ENCODE peak calls at places on chromosomes 6 and 20, in ten cellular contexts. One of them, this sample, is unnamed.

GRCh38 chr6:22906091-22906549 is 336.8 kb downstream of the HDGFL1 start:
- DNase-seq in choroid plexus epithelial cell: peak
- DNase-seq in prostate gland: no peak
- DNase-seq in small intestine: peak
- DNase-seq in lower leg skin: no peak
- DNase-seq in CD8-positive, alpha-beta memory T cell: no peak
- DNase-seq in CD4-positive, alpha-beta memory T cell: no peak
- DNase-seq in fibroblast of mammary gland: peak
- DNase-seq in AG10803: peak
- DNase-seq in A549: peak
- DNase-seq in this sample: no peak

GRCh38 chr6:126696921-126697693 is 357.2 kb downstream of the CENPW start:
- DNase-seq in choroid plexus epithelial cell: peak
- DNase-seq in prostate gland: no peak
- DNase-seq in small intestine: no peak
- DNase-seq in lower leg skin: no peak
- DNase-seq in CD8-positive, alpha-beta memory T cell: no peak
- DNase-seq in CD4-positive, alpha-beta memory T cell: no peak
- DNase-seq in fibroblast of mammary gland: no peak
- DNase-seq in AG10803: peak
- DNase-seq in A549: no peak
- DNase-seq in this sample: no peak

GRCh38 chr20:58192567-58192966 is 35.9 kb downstream of the ANKRD60 start:
- DNase-seq in choroid plexus epithelial cell: no peak
- DNase-seq in prostate gland: no peak
- DNase-seq in small intestine: no peak
- DNase-seq in lower leg skin: no peak
- DNase-seq in CD8-positive, alpha-beta memory T cell: peak
- DNase-seq in CD4-positive, alpha-beta memory T cell: peak
- DNase-seq in fibroblast of mammary gland: no peak
- DNase-seq in AG10803: no peak
- DNase-seq in A549: no peak
- DNase-seq in this sample: no peak

GRCh38 chr6:87198496-87198895 is 43.1 kb downstream of the ZNF292 start:
- DNase-seq in choroid plexus epithelial cell: peak
- DNase-seq in prostate gland: no peak
- DNase-seq in small intestine: no peak
- DNase-seq in lower leg skin: no peak
- DNase-seq in CD8-positive, alpha-beta memory T cell: no peak
- DNase-seq in CD4-positive, alpha-beta memory T cell: no peak
- DNase-seq in fibroblast of mammary gland: peak
- DNase-seq in AG10803: no peak
- DNase-seq in A549: peak
- DNase-seq in this sample: no peak

GRCh38 chr20:52103911-52104545 is 87.6 kb downstream of the ZFP64 start:
- DNase-seq in choroid plexus epithelial cell: peak
- DNase-seq in prostate gland: no peak
- DNase-seq in small intestine: no peak
- DNase-seq in lower leg skin: no peak
- DNase-seq in CD8-positive, alpha-beta memory T cell: no peak
- DNase-seq in CD4-positive, alpha-beta memory T cell: no peak
- DNase-seq in fibroblast of mammary gland: peak
- DNase-seq in AG10803: no peak
- DNase-seq in A549: no peak
- DNase-seq in this sample: no peak

GRCh38 chr20:63116412-63117106 is 99.4 kb downstream of the YTHDF1 start:
- DNase-seq in choroid plexus epithelial cell: peak
- DNase-seq in prostate gland: no peak
- DNase-seq in small intestine: no peak
- DNase-seq in lower leg skin: no peak
- DNase-seq in CD8-positive, alpha-beta memory T cell: no peak
- DNase-seq in CD4-positive, alpha-beta memory T cell: no peak
- DNase-seq in fibroblast of mammary gland: no peak
- DNase-seq in AG10803: no peak
- DNase-seq in A549: no peak
- DNase-seq in this sample: no peak

GRCh38 chr6:55636406-55637102 is 57.6 kb upstream of the HMGCLL1 start:
- DNase-seq in choroid plexus epithelial cell: peak
- DNase-seq in prostate gland: no peak
- DNase-seq in small intestine: no peak
- DNase-seq in lower leg skin: no peak
- DNase-seq in CD8-positive, alpha-beta memory T cell: no peak
- DNase-seq in CD4-positive, alpha-beta memory T cell: no peak
- DNase-seq in fibroblast of mammary gland: peak
- DNase-seq in AG10803: no peak
- DNase-seq in A549: peak
- DNase-seq in this sample: no peak

GRCh38 chr6:132611616-132612015 is 12.5 kb downstream of the TAAR2 start:
- DNase-seq in choroid plexus epithelial cell: no peak
- DNase-seq in prostate gland: no peak
- DNase-seq in small intestine: no peak
- DNase-seq in lower leg skin: no peak
- DNase-seq in CD8-positive, alpha-beta memory T cell: no peak
- DNase-seq in CD4-positive, alpha-beta memory T cell: no peak
- DNase-seq in fibroblast of mammary gland: no peak
- DNase-seq in AG10803: no peak
- DNase-seq in A549: no peak
- DNase-seq in this sample: no peak

GRCh38 chr6:71373943-71374342 is 85.3 kb downstream of the OGFRL1 start:
- DNase-seq in choroid plexus epithelial cell: no peak
- DNase-seq in prostate gland: no peak
- DNase-seq in small intestine: no peak
- DNase-seq in lower leg skin: no peak
- DNase-seq in CD8-positive, alpha-beta memory T cell: no peak
- DNase-seq in CD4-positive, alpha-beta memory T cell: no peak
- DNase-seq in fibroblast of mammary gland: no peak
- DNase-seq in AG10803: peak
- DNase-seq in A549: no peak
- DNase-seq in this sample: no peak

DNA sequence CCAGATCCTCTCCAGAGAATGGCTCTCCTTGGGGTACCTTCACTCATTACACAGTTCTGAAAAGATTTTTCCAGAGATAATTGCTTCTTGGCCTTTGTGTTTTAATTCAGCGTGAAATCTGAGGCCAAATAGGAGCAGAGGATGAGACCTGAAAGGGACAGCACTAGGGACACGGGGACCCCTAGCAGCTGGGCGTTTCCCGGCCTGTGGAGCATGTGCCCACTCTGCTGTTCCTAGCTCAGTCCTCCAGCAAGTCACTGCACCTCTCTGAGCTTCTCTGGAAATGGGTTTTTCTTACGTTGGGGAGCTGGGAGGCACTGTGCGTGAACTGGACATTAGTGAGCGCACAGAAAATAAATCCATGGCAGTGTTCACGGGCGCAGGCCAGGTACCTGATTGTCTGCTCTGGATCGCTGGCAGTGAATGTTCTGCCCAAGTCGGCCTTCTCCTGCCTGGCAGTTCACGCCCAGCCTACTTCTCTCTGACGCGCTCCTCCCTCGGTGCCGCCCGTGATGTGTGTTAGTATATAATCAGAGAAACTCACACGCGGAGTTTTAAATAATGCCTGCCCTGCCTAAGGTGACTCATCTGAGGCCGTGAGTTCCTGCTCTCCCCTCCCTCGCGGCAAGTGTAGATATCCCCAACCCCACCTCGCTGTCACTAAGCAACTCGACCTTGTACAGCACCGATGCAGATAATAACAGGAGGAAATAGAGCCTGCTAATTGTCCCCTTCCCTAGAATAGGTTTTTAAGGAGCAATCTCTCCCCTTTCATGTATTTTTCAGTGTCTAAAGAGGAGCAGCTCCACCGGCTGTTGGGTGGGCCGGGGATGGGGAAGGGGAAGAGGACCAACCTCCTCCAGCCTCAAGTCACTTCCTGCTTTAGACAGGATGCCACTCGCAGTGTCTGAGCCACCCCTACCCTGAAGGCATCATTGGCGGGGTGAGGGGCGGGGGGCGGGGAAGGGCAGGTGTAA is 2.7 kb upstream of the TUBB2A start:
- DNase-seq in choroid plexus epithelial cell: no peak
- DNase-seq in prostate gland: no peak
- DNase-seq in small intestine: peak
- DNase-seq in lower leg skin: peak
- DNase-seq in CD8-positive, alpha-beta memory T cell: peak
- DNase-seq in CD4-positive, alpha-beta memory T cell: peak
- DNase-seq in fibroblast of mammary gland: peak
- DNase-seq in AG10803: no peak
- DNase-seq in A549: peak
- DNase-seq in this sample: peak
- H3K4me3 ChIP-seq in choroid plexus epithelial cell: no peak
- H3K4me3 ChIP-seq in prostate gland: no peak
- H3K4me3 ChIP-seq in small intestine: no peak
- H3K4me3 ChIP-seq in lower leg skin: no peak
- H3K4me3 ChIP-seq in CD8-positive, alpha-beta memory T cell: no peak
- H3K4me3 ChIP-seq in CD4-positive, alpha-beta memory T cell: no peak
- H3K4me3 ChIP-seq in fibroblast of mammary gland: no peak
- H3K4me3 ChIP-seq in AG10803: no peak
- H3K4me3 ChIP-seq in A549: no peak
- H3K4me3 ChIP-seq in this sample: no peak

GRCh38 chr6:3628143-3628840 is 123.2 kb downstream of the PXDC1 start:
- DNase-seq in choroid plexus epithelial cell: no peak
- DNase-seq in prostate gland: peak
- DNase-seq in small intestine: peak
- DNase-seq in lower leg skin: no peak
- DNase-seq in CD8-positive, alpha-beta memory T cell: no peak
- DNase-seq in CD4-positive, alpha-beta memory T cell: no peak
- DNase-seq in fibroblast of mammary gland: no peak
- DNase-seq in AG10803: peak
- DNase-seq in A549: no peak
- DNase-seq in this sample: no peak
- H3K4me3 ChIP-seq in choroid plexus epithelial cell: no peak
- H3K4me3 ChIP-seq in prostate gland: no peak
- H3K4me3 ChIP-seq in small intestine: no peak
- H3K4me3 ChIP-seq in lower leg skin: no peak
- H3K4me3 ChIP-seq in CD8-positive, alpha-beta memory T cell: no peak
- H3K4me3 ChIP-seq in CD4-positive, alpha-beta memory T cell: no peak
- H3K4me3 ChIP-seq in fibroblast of mammary gland: no peak
- H3K4me3 ChIP-seq in AG10803: no peak
- H3K4me3 ChIP-seq in A549: no peak
- H3K4me3 ChIP-seq in this sample: no peak

DNA sequence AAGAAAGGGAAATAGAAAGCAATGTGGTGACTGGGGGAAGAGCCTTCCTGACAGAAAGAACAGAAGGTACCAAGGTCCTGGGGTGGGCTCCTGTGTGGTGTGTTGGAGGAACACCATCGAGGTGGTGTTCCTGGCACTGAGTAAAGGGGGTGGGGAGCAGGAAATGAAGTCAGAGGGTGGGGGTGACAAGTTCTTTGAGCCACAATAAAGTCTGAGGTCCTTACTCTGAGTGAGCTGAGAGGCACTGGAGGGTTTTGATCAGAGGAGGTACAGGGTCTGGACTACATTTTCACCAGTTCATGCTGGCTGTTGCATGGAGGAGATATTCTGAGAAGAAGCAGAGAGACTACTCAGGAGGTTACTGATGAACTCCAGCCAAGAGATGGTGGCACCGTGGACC is 198.2 kb downstream of the GMPR start:
- DNase-seq in choroid plexus epithelial cell: no peak
- DNase-seq in prostate gland: no peak
- DNase-seq in small intestine: peak
- DNase-seq in lower leg skin: no peak
- DNase-seq in CD8-positive, alpha-beta memory T cell: peak
- DNase-seq in CD4-positive, alpha-beta memory T cell: peak
- DNase-seq in fibroblast of mammary gland: no peak
- DNase-seq in AG10803: no peak
- DNase-seq in A549: no peak
- DNase-seq in this sample: no peak
- H3K4me3 ChIP-seq in choroid plexus epithelial cell: no peak
- H3K4me3 ChIP-seq in prostate gland: no peak
- H3K4me3 ChIP-seq in small intestine: no peak
- H3K4me3 ChIP-seq in lower leg skin: no peak
- H3K4me3 ChIP-seq in CD8-positive, alpha-beta memory T cell: peak
- H3K4me3 ChIP-seq in CD4-positive, alpha-beta memory T cell: peak
- H3K4me3 ChIP-seq in fibroblast of mammary gland: no peak
- H3K4me3 ChIP-seq in AG10803: no peak
- H3K4me3 ChIP-seq in A549: no peak
- H3K4me3 ChIP-seq in this sample: no peak

GRCh38 chr20:19213946-19214490 is 1.6 kb downstream of the SLC24A3 start:
- DNase-seq in choroid plexus epithelial cell: no peak
- DNase-seq in prostate gland: no peak
- DNase-seq in small intestine: no peak
- DNase-seq in lower leg skin: no peak
- DNase-seq in CD8-positive, alpha-beta memory T cell: no peak
- DNase-seq in CD4-positive, alpha-beta memory T cell: no peak
- DNase-seq in fibroblast of mammary gland: no peak
- DNase-seq in AG10803: no peak
- DNase-seq in A549: no peak
- DNase-seq in this sample: no peak

GRCh38 chr20:19211252-19211651 is 1.2 kb upstream of the SLC24A3 start:
- DNase-seq in choroid plexus epithelial cell: no peak
- DNase-seq in prostate gland: no peak
- DNase-seq in small intestine: no peak
- DNase-seq in lower leg skin: no peak
- DNase-seq in CD8-positive, alpha-beta memory T cell: no peak
- DNase-seq in CD4-positive, alpha-beta memory T cell: no peak
- DNase-seq in fibroblast of mammary gland: no peak
- DNase-seq in AG10803: no peak
- DNase-seq in A549: no peak
- DNase-seq in this sample: no peak

GRCh38 chr20:19210426-19211155 is 1.9 kb upstream of the SLC24A3 start:
- DNase-seq in choroid plexus epithelial cell: no peak
- DNase-seq in prostate gland: no peak
- DNase-seq in small intestine: no peak
- DNase-seq in lower leg skin: no peak
- DNase-seq in CD8-positive, alpha-beta memory T cell: no peak
- DNase-seq in CD4-positive, alpha-beta memory T cell: no peak
- DNase-seq in fibroblast of mammary gland: peak
- DNase-seq in AG10803: peak
- DNase-seq in A549: no peak
- DNase-seq in this sample: no peak

GRCh38 chr20:19212524-19213502 is at the start of gene SLC24A3:
- DNase-seq in choroid plexus epithelial cell: peak
- DNase-seq in prostate gland: peak
- DNase-seq in small intestine: peak
- DNase-seq in lower leg skin: peak
- DNase-seq in CD8-positive, alpha-beta memory T cell: no peak
- DNase-seq in CD4-positive, alpha-beta memory T cell: no peak
- DNase-seq in fibroblast of mammary gland: peak
- DNase-seq in AG10803: peak
- DNase-seq in A549: peak
- DNase-seq in this sample: no peak

DNA sequence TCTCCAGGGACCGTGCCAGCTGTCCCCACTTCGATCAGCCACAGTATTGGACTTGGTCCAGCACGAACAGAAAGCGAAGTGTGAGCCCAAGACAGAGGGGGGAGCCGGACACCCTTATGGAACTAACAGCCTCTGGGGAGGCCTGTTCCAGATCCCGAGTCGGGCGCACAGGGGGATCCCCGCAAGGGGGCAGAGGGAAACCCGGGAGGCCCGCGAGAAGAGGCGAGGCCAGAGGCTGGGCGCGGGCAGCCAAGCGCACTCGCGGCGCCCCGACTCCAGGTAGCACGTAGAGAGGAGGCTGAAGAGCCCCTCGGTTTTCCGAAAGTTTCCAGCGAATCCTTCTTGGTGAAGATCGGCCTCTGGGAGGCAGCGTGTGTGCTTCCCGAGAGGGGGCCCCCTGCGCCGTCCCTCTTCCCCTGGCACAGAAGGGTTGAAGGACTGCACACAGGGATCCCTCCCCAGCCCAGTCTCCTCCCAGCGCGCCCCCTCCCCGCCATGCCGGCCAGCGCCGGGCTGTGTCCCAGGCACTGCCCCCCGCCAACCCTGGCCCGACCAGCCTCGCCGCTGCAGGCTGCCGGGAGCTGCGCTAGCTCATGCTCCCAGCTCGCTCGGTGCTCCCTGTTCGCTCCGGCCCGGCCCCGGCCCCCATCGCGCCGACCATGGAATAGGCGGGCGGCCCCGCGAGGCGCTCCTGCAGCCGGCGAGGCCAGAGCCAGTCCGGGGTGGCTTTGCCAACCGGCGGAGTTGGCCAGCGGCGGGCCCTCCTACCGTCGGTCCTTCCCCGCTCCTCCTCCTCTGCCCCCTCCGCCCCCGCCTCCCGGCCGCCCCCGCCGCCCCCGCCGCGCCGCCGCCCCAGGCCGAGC is 550 bp upstream of the SLC24A3 start:
- DNase-seq in choroid plexus epithelial cell: peak
- DNase-seq in prostate gland: peak
- DNase-seq in small intestine: no peak
- DNase-seq in lower leg skin: no peak
- DNase-seq in CD8-positive, alpha-beta memory T cell: no peak
- DNase-seq in CD4-positive, alpha-beta memory T cell: no peak
- DNase-seq in fibroblast of mammary gland: no peak
- DNase-seq in AG10803: no peak
- DNase-seq in A549: no peak
- DNase-seq in this sample: no peak
- H3K4me3 ChIP-seq in choroid plexus epithelial cell: peak
- H3K4me3 ChIP-seq in prostate gland: peak
- H3K4me3 ChIP-seq in small intestine: peak
- H3K4me3 ChIP-seq in lower leg skin: peak
- H3K4me3 ChIP-seq in CD8-positive, alpha-beta memory T cell: no peak
- H3K4me3 ChIP-seq in CD4-positive, alpha-beta memory T cell: no peak
- H3K4me3 ChIP-seq in fibroblast of mammary gland: no peak
- H3K4me3 ChIP-seq in AG10803: no peak
- H3K4me3 ChIP-seq in A549: peak
- H3K4me3 ChIP-seq in this sample: peak

This sample was measured in esophagus squamous epithelium.